ENCODE peak calls at places on chromosome 19, in six cellular contexts. J is stimulated activated CD8-positive, alpha-beta memory T cell treated with anti-CD3 and anti-CD28 coated beads, Interleukin-7, amount 100 ng/mL, for 4 hours; G is sciatic nerve; T is stimulated activated naive CD4-positive, alpha-beta T cell; O is KBM-7; C is stimulated activated CD4-positive, alpha-beta T cell treated with anti-CD3 and anti-CD28 coated beads, Interleukin-4, amount 100 ng/mL, for 4 hours. F is an unnamed sample.

GRCh38 chr19:12867120-12868099 is 13.8 kb downstream of the DNASE2 start:
- DNase-seq in J (peak; percentile 47), O (no peak), C (peak; percentile 54), T (peak; percentile 59), G (peak; percentile 79), F (no peak)

GRCh38 chr19:16836115-16836905 is 7.1 kb downstream of the SIN3B start:
- DNase-seq in J (no peak), G (no peak), O (peak; percentile 49), C (no peak), T (no peak), F (peak; percentile 35)

GRCh38 chr19:49447485-49448431 is 3.9 kb downstream of the PIH1D1 start:
- DNase-seq in T (no peak), O (no peak), J (no peak), G (peak; percentile 85), C (no peak), F (peak; percentile 67)

GRCh38 chr19:58305932-58306323 is 751 bp downstream of the ERVK3-1 start:
- DNase-seq in O (no peak), G (no peak), T (no peak), C (no peak), J (no peak), F (no peak)

GRCh38 chr19:52622261-52622660 is 15.9 kb downstream of the ZNF83 start:
- DNase-seq in G (no peak), O (no peak), C (no peak), T (no peak), J (no peak), F (no peak)

GRCh38 chr19:33622505-33622808 is 704 bp downstream of the CHST8 start:
- DNase-seq in J (no peak), G (no peak), O (no peak), C (no peak), T (no peak), F (no peak)

GRCh38 chr19:39307233-39307821 is 11.1 kb downstream of the IFNL1 start:
- DNase-seq in G (no peak), J (no peak), T (no peak), C (no peak), O (no peak), F (no peak)

GRCh38 chr19:47309608-47310007 is at the start of gene C5AR1:
- DNase-seq in T (no peak), O (no peak), C (no peak), J (no peak), G (peak; percentile 70), F (no peak)

GRCh38 chr19:18414504-18415176 is 4.6 kb upstream of the SSBP4 start:
- DNase-seq in G (peak; percentile 71), J (no peak), O (peak; percentile 64), T (no peak), C (no peak), F (peak; percentile 60)

GRCh38 chr19:5534787-5535586 is 32.8 kb downstream of the TINCR start:
- DNase-seq in O (peak; percentile 59), J (no peak), T (no peak), C (no peak), G (no peak), F (no peak)

GRCh38 chr19:4206818-4207484 is 22.4 kb upstream of the EBI3 start:
- DNase-seq in O (no peak), C (no peak), G (no peak), J (no peak), T (no peak), F (no peak)

GRCh38 chr19:50358483-50359431 is 6.7 kb downstream of the NAPSA start:
- DNase-seq in O (no peak), C (peak; percentile 73), T (peak; percentile 70), J (peak; percentile 74), G (peak; percentile 85), F (peak; percentile 77)

GRCh38 chr19:7883105-7883504 is 5.2 kb upstream of the LRRC8E start:
- DNase-seq in C (no peak), T (no peak), J (no peak), O (no peak), G (no peak), F (no peak)

GRCh38 chr19:42246869-42247630 is 4.6 kb upstream of the GSK3A start:
- DNase-seq in J (no peak), T (no peak), G (no peak), O (no peak), C (no peak), F (no peak)